ENCODE peak calls at places on chromosomes 4 and X, in six cellular contexts. L is ovary, D is G401, H is GM23338, R is GM12878, O is activated B cell treated with CpG ODN at 0.5 μM for 24 hours. K is an unnamed sample.

GRCh38 chr4:105709081-105709450 is 482 bp downstream of the GSTCD start:
- DNase-seq in L (no peak), D (peak), H (peak), R (no peak), O (no peak), K (peak)

GRCh38 chrX:131711478-131711867 is 167.6 kb downstream of the OR13H1 start:
- DNase-seq in L (no peak), D (no peak), H (no peak), R (no peak), O (no peak), K (no peak)

GRCh38 chr4:96887857-96888256 is 1048.0 kb downstream of the PDHA2 start:
- DNase-seq in L (no peak), D (no peak), H (no peak), R (no peak), O (no peak), K (no peak)

GRCh38 chr4:123250843-123251242 is 145.8 kb upstream of the SPRY1 start:
- DNase-seq in L (peak), D (no peak), H (no peak), R (no peak), O (no peak), K (no peak)

GRCh38 chr4:101156619-101157310 is 190.6 kb downstream of the PPP3CA start:
- DNase-seq in L (no peak), D (no peak), H (no peak), R (no peak), O (no peak), K (no peak)

GRCh38 chr4:26140150-26140898 is 180.5 kb upstream of the RBPJ start:
- DNase-seq in L (no peak), D (no peak), H (no peak), R (no peak), O (no peak), K (no peak)

GRCh38 chr4:100929753-100930152 is 411.9 kb upstream of the EMCN start:
- DNase-seq in L (no peak), D (no peak), H (no peak), R (no peak), O (no peak), K (no peak)

GRCh38 chrX:16730450-16730849 is 11.0 kb downstream of the SYAP1 start:
- DNase-seq in L (no peak), D (no peak), H (no peak), R (no peak), O (no peak), K (no peak)

GRCh38 chr4:154542264-154542879 is 7.8 kb downstream of the PLRG1 start:
- DNase-seq in L (no peak), D (no peak), H (no peak), R (no peak), O (no peak), K (no peak)

GRCh38 chrX:110678591-110678990 is 117.0 kb downstream of the CHRDL1 start:
- DNase-seq in L (no peak), D (no peak), H (peak), R (no peak), O (no peak), K (no peak)

GRCh38 chrX:27998666-27999065 is 17.4 kb upstream of the DCAF8L1 start:
- DNase-seq in L (no peak), D (no peak), H (no peak), R (no peak), O (no peak), K (no peak)

GRCh38 chrX:12972239-12972638 is 2.7 kb upstream of the TMSB4X start:
- DNase-seq in L (no peak), D (peak), H (no peak), R (no peak), O (no peak), K (no peak)

GRCh38 chr4:16226816-16227461 is 668 bp upstream of the TAPT1 start:
- DNase-seq in L (peak), D (peak), H (peak), R (no peak), O (peak), K (peak)

GRCh38 chr4:132691668-132692067 is 457.4 kb upstream of the PCDH10 start:
- DNase-seq in L (no peak), D (no peak), H (no peak), R (no peak), O (no peak), K (no peak)

GRCh38 chr4:73417973-73418372 is 13.9 kb downstream of the ALB start:
- DNase-seq in L (no peak), D (no peak), H (peak), R (no peak), O (no peak), K (no peak)

GRCh38 chr4:6250235-6250983 is 19.2 kb upstream of the WFS1 start:
- DNase-seq in L (no peak), D (peak), H (peak), R (peak), O (no peak), K (peak)

GRCh38 chr4:42048394-42048793 is 58.1 kb downstream of the SLC30A9 start:
- DNase-seq in L (no peak), D (no peak), H (no peak), R (no peak), O (no peak), K (no peak)

GRCh38 chr4:180057891-180058643 is 2185.1 kb upstream of the TENM3 start:
- DNase-seq in L (peak), D (peak), H (peak), R (no peak), O (no peak), K (no peak)

GRCh38 chr4:173272987-173273386 is 61.2 kb downstream of the HMGB2 start:
- DNase-seq in L (no peak), D (no peak), H (no peak), R (no peak), O (no peak), K (no peak)

GRCh38 chrX:68433155-68433980 is at the start of gene OPHN1:
- DNase-seq in L (peak), D (peak), H (peak), R (no peak), O (no peak), K (peak)

GRCh38 chr4:21046121-21046520 is 345.9 kb downstream of the PACRGL start:
- DNase-seq in L (no peak), D (no peak), H (no peak), R (no peak), O (no peak), K (no peak)

GRCh38 chr4:140267576-140267975 is 105.9 kb upstream of the SCOC start:
- DNase-seq in L (no peak), D (no peak), H (peak), R (no peak), O (no peak), K (no peak)

GRCh38 chr4:26406346-26406975 is 83.8 kb downstream of the CCKAR start:
- DNase-seq in L (no peak), D (no peak), H (peak), R (no peak), O (no peak), K (no peak)

GRCh38 chrX:154121207-154121606 is 22.8 kb upstream of the OPN1LW start:
- DNase-seq in L (no peak), D (no peak), H (no peak), R (no peak), O (no peak), K (no peak)

GRCh38 chrX:20228245-20228644 is 38.5 kb downstream of the RPS6KA3 start:
- DNase-seq in L (no peak), D (no peak), H (peak), R (no peak), O (no peak), K (no peak)

GRCh38 chr4:139419388-139419914 is 34.5 kb upstream of the RAB33B start:
- DNase-seq in L (no peak), D (peak), H (no peak), R (no peak), O (no peak), K (no peak)

K was measured in HepG2.